ENCODE peak calls at places on chromosome 21, in four cellular contexts. J is GM12878, C is K562, R is HepG2. M is an unnamed sample.

GRCh38 chr21:36420571-36421339 is 35.6 kb downstream of the CHAF1B start:
- DNase-seq in R (no peak), J (no peak), C (no peak), M (no peak)

GRCh38 chr21:35646606-35647005 is 413.7 kb downstream of the SETD4 start:
- DNase-seq in J (no peak), C (no peak), R (no peak), M (no peak)

GRCh38 chr21:29104239-29104708 is 26.2 kb upstream of the MAP3K7CL start:
- DNase-seq in R (no peak), C (no peak), J (no peak), M (no peak)

GRCh38 chr21:37087188-37087587 is 14.1 kb downstream of the TTC3 start:
- DNase-seq in C (no peak), J (no peak), R (no peak), M (peak)

GRCh38 chr21:26148071-26148470 is 22.5 kb downstream of the APP start:
- DNase-seq in J (no peak), R (no peak), C (no peak), M (peak)

GRCh38 chr21:31566061-31566460 is 93.4 kb upstream of the SOD1 start:
- DNase-seq in R (no peak), C (no peak), J (no peak), M (no peak)

GRCh38 chr21:36429672-36430546 is 44.7 kb downstream of the CHAF1B start:
- DNase-seq in C (peak), R (peak), J (peak), M (peak)

GRCh38 chr21:28688381-28688780 is 304.3 kb downstream of the LTN1 start:
- DNase-seq in R (no peak), J (no peak), C (no peak), M (no peak)

GRCh38 chr21:20999567-21000169 is 1.5 kb downstream of the NCAM2 start:
- DNase-seq in R (peak), C (peak), J (no peak), M (peak)

GRCh38 chr21:45289655-45290515 is 2.2 kb upstream of the POFUT2 start:
- DNase-seq in C (no peak), R (no peak), J (no peak), M (peak)

GRCh38 chr21:31117046-31117916 is 79.0 kb upstream of the KRTAP19-8 start:
- DNase-seq in J (no peak), C (no peak), R (no peak), M (no peak)

GRCh38 chr21:32545948-32546441 is 39.3 kb downstream of the TCP10L start:
- DNase-seq in J (no peak), C (peak), R (no peak), M (no peak)

GRCh38 chr21:28771790-28772501 is 220.7 kb downstream of the LTN1 start:
- DNase-seq in J (no peak), C (no peak), R (no peak), M (no peak)

GRCh38 chr21:14114251-14114650 is 96.5 kb downstream of the LIPI start:
- DNase-seq in J (no peak), C (no peak), R (no peak), M (peak)

GRCh38 chr21:29091032-29091431 is 17.6 kb upstream of the CCT8 start:
- DNase-seq in J (no peak), R (no peak), C (no peak), M (no peak)

GRCh38 chr21:46634966-46635323 is 529 bp upstream of the PRMT2 start:
- DNase-seq in J (peak), C (no peak), R (peak), M (peak)

GRCh38 chr21:21200103-21200938 is 202.1 kb downstream of the NCAM2 start:
- DNase-seq in J (no peak), R (no peak), C (peak), M (no peak)

GRCh38 chr21:16509466-16509865 is 779.7 kb downstream of the USP25 start:
- DNase-seq in C (no peak), R (no peak), J (no peak), M (no peak)
- H2AFZ ChIP-seq in C (no peak), R (no peak), J (no peak), M (no peak)

DNA sequence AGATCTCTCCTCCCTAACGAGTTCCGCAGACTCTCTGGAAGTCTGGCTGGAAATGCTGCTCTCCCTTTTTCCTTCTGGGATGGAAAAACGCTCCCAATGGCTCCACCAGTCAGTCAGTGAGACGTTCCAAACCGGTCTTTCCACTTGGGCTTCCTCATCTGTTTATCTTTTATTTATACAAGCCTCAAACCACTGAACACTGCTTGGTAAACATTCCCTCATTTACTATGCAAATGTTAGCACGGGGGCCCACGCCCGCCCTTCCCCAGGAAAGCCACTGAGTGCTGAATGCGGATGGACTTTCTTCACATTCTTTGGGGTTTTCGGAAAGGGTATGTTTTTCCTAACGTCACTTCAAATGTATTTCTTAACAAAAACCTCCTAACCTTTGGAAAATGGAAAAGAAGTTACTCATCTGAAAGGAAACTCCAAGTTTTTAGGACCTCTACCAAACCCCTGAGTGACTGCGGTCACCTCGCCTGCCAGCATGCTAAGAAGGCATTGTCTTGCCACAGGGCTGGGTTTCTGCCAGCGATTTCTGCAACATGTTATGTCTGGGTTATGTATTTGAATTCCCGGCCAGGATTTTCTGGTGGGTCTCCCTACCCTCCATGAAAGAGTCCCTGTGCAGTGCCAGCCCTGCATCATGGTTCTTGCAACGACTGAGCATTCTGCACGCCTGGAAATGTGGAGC is 14.0 kb upstream of the UMODL1 start:
- DNase-seq in C (no peak), R (no peak), J (no peak), M (peak)
- TF ChIP-seq JUNB in C (no peak), R (no peak), J (no peak), M (no peak)

GRCh38 chr21:15183712-15184353 is 119.0 kb upstream of the NRIP1 start:
- DNase-seq in J (no peak), R (no peak), C (no peak), M (no peak)

GRCh38 chr21:15182731-15183130 is 117.9 kb upstream of the NRIP1 start:
- DNase-seq in J (no peak), C (no peak), R (no peak), M (no peak)
- TF ChIP-seq CTCF in J (no peak), C (no peak), R (no peak), M (no peak)

DNA sequence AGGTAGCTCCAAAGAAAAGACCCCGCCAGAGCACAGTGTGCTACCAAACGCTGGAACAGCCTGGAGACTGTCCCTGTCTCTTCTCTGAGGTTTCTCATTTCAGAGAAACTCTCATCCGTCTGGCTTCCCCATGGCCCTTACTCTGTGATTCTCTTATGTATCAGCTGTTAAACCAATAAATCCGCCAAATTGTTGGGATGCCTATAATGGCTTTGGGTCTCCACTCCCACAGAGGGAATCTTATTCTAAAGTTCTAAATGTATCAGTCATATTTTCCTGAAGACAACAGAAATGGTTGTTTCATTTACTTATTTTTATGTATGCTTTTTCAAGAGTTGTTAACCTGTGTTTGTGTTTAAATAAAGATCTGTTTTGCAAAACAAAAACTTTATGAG is 4.0 kb downstream of the ERG start:
- DNase-seq in R (no peak), J (no peak), C (no peak), M (no peak)
- H2AFZ ChIP-seq in R (no peak), J (no peak), C (no peak), M (no peak)

GRCh38 chr21:43835061-43835460 is 30.0 kb upstream of the AGPAT3 start:
- DNase-seq in J (no peak), R (no peak), C (no peak), M (no peak)
- TF ChIP-seq JUNB in J (no peak), R (no peak), C (no peak), M (no peak)

DNA sequence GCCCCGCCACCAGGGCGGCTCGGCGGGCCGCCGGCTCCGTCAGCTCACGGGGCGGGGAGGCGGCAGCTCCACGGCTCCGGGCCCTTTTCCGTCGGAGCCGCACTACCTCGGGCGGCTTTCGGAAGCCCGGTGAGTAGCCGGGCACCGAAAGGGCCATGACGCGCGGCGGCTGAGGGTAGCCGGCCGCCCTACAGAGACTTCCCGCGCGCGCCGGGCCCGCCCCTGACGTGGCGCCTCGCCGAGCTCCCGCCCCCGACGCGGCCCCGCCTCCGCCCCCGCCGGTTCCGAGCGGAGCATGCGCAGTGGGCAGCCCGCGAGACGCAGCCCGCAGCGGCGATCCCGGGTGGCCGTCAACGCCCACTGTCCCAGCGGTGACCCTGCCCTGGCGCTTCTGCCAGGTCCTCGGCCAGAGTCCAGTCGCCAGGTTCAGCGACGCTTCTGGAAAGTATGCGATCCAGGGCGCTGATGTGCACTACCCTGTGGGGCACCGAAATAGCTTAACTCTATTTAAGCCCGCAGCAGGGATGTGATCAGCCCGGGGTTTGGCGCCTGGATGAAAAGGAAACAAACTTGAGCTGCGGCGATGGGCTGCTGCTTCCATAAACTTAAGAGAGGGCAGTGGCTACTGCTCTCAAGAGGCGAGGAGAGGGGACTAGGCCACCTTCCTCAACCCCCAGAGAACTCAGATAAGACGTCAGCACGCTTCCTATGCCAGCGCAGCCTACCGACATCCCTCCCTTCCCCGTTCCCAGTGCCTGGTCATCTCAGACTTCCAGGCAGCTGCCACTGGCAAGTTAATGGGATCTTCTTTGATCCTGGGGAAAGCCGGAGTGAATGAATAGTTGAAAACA is at the start of gene DONSON:
- DNase-seq in J (peak), C (peak), R (peak), M (peak)
- TF ChIP-seq CTCF in J (no peak), C (no peak), R (no peak), M (no peak)

GRCh38 chr21:40686526-40686925 is 160.4 kb downstream of the DSCAM start:
- DNase-seq in R (no peak), C (no peak), J (no peak), M (no peak)

GRCh38 chr21:40689241-40689640 is 157.7 kb downstream of the DSCAM start:
- DNase-seq in R (no peak), C (no peak), J (no peak), M (no peak)

GRCh38 chr21:40688106-40688850 is 158.7 kb downstream of the DSCAM start:
- DNase-seq in J (no peak), C (no peak), R (no peak), M (no peak)

GRCh38 chr21:40689816-40690215 is 157.1 kb downstream of the DSCAM start:
- DNase-seq in J (no peak), R (no peak), C (no peak), M (no peak)

DNA sequence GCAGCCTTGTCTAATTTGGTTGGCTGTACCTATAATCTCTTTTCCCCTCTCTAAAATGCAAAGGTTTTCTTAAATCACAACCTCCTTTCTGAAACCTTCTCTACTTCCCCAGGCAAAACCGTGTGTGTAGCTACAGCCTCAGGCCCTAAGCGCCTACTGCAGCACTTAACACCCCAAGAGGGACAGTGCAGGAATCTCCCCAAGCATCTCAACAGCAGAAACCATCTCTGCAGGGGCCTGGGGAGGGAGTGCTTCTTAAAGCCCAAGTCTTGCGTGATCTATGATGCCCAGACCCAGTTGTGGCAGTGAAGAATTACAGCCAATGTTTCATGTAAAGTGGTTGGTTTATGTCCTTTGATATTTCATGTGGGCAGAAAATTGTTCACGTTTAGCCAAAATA is 159.3 kb downstream of the DSCAM start:
- DNase-seq in C (no peak), R (no peak), J (no peak), M (no peak)
- H2AFZ ChIP-seq in C (no peak), R (no peak), J (no peak), M (no peak)

DNA sequence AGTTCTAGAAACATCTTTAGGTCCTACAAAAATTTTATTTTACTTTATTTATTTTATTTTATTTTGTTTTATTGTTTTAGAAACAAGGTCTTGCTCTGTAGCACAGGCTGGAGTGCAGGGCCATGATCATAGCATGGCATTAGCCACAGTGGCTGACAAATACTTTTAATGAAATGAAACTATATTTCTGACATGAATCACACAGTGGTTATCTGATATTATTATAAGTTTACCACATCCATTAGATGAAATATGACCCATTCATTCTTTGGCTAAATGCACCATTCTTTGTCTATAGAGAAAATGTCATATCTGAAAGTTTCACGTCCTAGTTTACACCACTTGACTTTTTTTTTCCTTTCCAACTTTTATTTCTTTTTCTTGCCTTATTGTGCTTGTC is 613.4 kb upstream of the ADAMTS5 start:
- DNase-seq in J (no peak), R (no peak), C (no peak), M (no peak)
- TF ChIP-seq JUNB in J (no peak), R (no peak), C (no peak), M (no peak)

DNA sequence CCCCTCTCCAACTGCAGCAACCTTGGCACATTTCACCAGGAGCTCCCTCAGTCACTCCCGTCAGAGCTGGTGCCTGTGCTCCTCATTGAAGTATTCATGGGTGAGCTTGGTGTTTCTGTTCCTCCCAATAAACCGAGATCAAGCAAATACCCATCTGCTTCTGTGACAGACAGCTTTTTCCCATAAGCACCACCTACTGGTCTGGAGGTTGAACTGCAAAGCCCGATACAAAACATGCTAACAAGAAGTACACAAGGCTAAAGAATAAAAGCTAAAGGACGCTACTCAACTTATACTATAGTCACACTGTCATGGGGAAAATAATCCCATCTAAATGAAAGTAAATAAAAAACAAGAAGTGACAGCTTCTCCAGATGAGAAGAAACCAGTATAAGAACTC is 111.9 kb upstream of the C21orf91 start:
- DNase-seq in C (no peak), R (peak), J (peak), M (peak)
- TF ChIP-seq CTCF in C (peak), R (peak), J (peak), M (peak)